ENCODE peak calls at places on chromosome 2, in five cellular contexts. One of them, this sample, is unnamed.

GRCh38 chr2:67515021-67515420 is 117.9 kb downstream of the ETAA1 start:
- DNase-seq in prostate gland: peak
- DNase-seq in GM12891: no peak
- DNase-seq in stomach: no peak
- DNase-seq in breast epithelium: no peak
- DNase-seq in this sample: no peak

GRCh38 chr2:159615936-159616733 is at the start of gene BAZ2B:
- DNase-seq in GM12891: no peak
- DNase-seq in breast epithelium: no peak
- DNase-seq in stomach: peak
- DNase-seq in prostate gland: peak
- DNase-seq in this sample: peak

GRCh38 chr2:28319118-28320008 is 73.3 kb upstream of the FOSL2 start:
- DNase-seq in stomach: no peak
- DNase-seq in GM12891: no peak
- DNase-seq in prostate gland: no peak
- DNase-seq in breast epithelium: no peak
- DNase-seq in this sample: no peak

GRCh38 chr2:30283931-30284565 is 52.7 kb downstream of the LBH start:
- DNase-seq in GM12891: no peak
- DNase-seq in stomach: no peak
- DNase-seq in prostate gland: no peak
- DNase-seq in breast epithelium: no peak
- DNase-seq in this sample: no peak

GRCh38 chr2:231794383-231794782 is 8.1 kb downstream of the COPS7B start:
- DNase-seq in prostate gland: no peak
- DNase-seq in breast epithelium: no peak
- DNase-seq in GM12891: no peak
- DNase-seq in stomach: no peak
- DNase-seq in this sample: no peak

GRCh38 chr2:157032019-157032418 is 225.5 kb upstream of the GALNT5 start:
- DNase-seq in stomach: no peak
- DNase-seq in GM12891: no peak
- DNase-seq in prostate gland: no peak
- DNase-seq in breast epithelium: no peak
- DNase-seq in this sample: no peak

GRCh38 chr2:234099266-234099665 is 48.8 kb downstream of the SPP2 start:
- DNase-seq in GM12891: no peak
- DNase-seq in breast epithelium: no peak
- DNase-seq in stomach: no peak
- DNase-seq in prostate gland: no peak
- DNase-seq in this sample: no peak

GRCh38 chr2:101330253-101330921 is 21.9 kb upstream of the RNF149 start:
- DNase-seq in breast epithelium: no peak
- DNase-seq in stomach: peak
- DNase-seq in prostate gland: no peak
- DNase-seq in GM12891: no peak
- DNase-seq in this sample: no peak

GRCh38 chr2:172740871-172741270 is 5.2 kb downstream of the RAPGEF4 start:
- DNase-seq in GM12891: no peak
- DNase-seq in stomach: no peak
- DNase-seq in breast epithelium: no peak
- DNase-seq in prostate gland: no peak
- DNase-seq in this sample: no peak

GRCh38 chr2:172085460-172086159 is at the start of gene DLX1:
- DNase-seq in GM12891: no peak
- DNase-seq in prostate gland: no peak
- DNase-seq in stomach: no peak
- DNase-seq in breast epithelium: no peak
- DNase-seq in this sample: peak

GRCh38 chr2:9214866-9215265 is 8.3 kb downstream of the ASAP2 start:
- DNase-seq in GM12891: no peak
- DNase-seq in stomach: no peak
- DNase-seq in breast epithelium: no peak
- DNase-seq in prostate gland: no peak
- DNase-seq in this sample: no peak

GRCh38 chr2:43340066-43340465 is 113.7 kb upstream of the ZFP36L2 start:
- DNase-seq in prostate gland: no peak
- DNase-seq in breast epithelium: no peak
- DNase-seq in stomach: no peak
- DNase-seq in GM12891: no peak
- DNase-seq in this sample: no peak

GRCh38 chr2:68822207-68822872 is 48.9 kb downstream of the BMP10 start:
- DNase-seq in stomach: no peak
- DNase-seq in prostate gland: no peak
- DNase-seq in breast epithelium: no peak
- DNase-seq in GM12891: no peak
- DNase-seq in this sample: no peak

GRCh38 chr2:154707994-154708393 is 9.5 kb downstream of the KCNJ3 start:
- DNase-seq in stomach: no peak
- DNase-seq in GM12891: no peak
- DNase-seq in breast epithelium: no peak
- DNase-seq in prostate gland: no peak
- DNase-seq in this sample: no peak

GRCh38 chr2:211216221-211216620 is 659.8 kb downstream of the CPS1 start:
- DNase-seq in prostate gland: no peak
- DNase-seq in breast epithelium: no peak
- DNase-seq in GM12891: no peak
- DNase-seq in stomach: no peak
- DNase-seq in this sample: no peak

GRCh38 chr2:15623898-15624541 is 32.4 kb downstream of the DDX1 start:
- DNase-seq in GM12891: no peak
- DNase-seq in prostate gland: no peak
- DNase-seq in breast epithelium: no peak
- DNase-seq in stomach: no peak
- DNase-seq in this sample: no peak

GRCh38 chr2:220434365-220434764 is 806.9 kb downstream of the SLC4A3 start:
- DNase-seq in GM12891: no peak
- DNase-seq in stomach: no peak
- DNase-seq in prostate gland: no peak
- DNase-seq in breast epithelium: no peak
- DNase-seq in this sample: no peak

GRCh38 chr2:66587216-66587615 is 152.3 kb downstream of the MEIS1 start:
- DNase-seq in stomach: peak
- DNase-seq in prostate gland: no peak
- DNase-seq in breast epithelium: no peak
- DNase-seq in GM12891: no peak
- DNase-seq in this sample: no peak

GRCh38 chr2:240322231-240322955 is 113.1 kb upstream of the GPC1 start:
- DNase-seq in GM12891: no peak
- DNase-seq in stomach: no peak
- DNase-seq in prostate gland: no peak
- DNase-seq in breast epithelium: no peak
- DNase-seq in this sample: no peak

GRCh38 chr2:40358783-40359182 is 93.1 kb downstream of the SLC8A1 start:
- DNase-seq in GM12891: no peak
- DNase-seq in prostate gland: no peak
- DNase-seq in stomach: no peak
- DNase-seq in breast epithelium: no peak
- DNase-seq in this sample: no peak

GRCh38 chr2:158104903-158105302 is 3.2 kb downstream of the UPP2 start:
- DNase-seq in prostate gland: no peak
- DNase-seq in breast epithelium: no peak
- DNase-seq in stomach: no peak
- DNase-seq in GM12891: no peak
- DNase-seq in this sample: no peak

DNA sequence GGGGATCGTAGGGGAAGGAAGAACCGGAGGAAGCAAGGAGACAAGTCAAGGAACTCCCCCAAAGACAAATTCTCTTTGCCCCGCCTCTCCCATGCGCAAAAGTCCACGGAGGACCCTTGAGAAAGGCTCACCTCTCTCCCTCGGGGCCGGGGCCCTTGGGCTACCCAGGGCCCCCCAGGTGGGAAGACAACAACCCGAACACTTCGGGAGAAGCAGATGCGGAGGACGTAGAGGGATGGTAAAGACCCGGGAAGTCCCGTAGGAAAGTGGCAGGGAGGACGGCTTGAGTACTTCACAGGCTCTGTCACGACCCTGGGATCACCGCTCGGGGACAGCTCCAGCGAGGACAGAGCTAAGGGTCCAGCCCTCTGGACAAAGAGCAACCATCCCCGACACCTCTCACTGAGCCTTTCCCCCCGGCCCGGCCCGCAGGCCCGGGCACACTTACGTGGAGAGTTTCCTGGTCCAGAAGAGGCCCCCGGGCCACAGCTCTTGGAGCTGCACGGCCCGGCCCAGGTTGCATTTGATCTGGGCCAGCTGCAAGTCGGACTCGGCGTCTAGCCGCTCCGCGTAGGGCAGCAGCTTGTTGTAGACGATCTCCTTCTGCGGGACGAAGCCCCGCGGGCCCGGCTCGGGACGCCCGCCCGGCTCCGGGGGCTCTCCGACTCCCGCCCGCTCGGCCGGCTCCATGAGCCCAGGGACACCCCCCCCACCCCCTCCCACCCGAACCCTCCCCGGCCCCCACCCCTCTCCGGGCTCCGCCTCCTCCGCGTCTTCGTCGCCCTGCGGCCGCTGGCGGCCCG is 497 bp downstream of the PSME4 start:
- DNase-seq in breast epithelium: peak
- DNase-seq in prostate gland: peak
- DNase-seq in GM12891: no peak
- DNase-seq in stomach: peak
- DNase-seq in this sample: peak
- TF ChIP-seq POLR2AphosphoS5 in breast epithelium: no peak
- TF ChIP-seq POLR2AphosphoS5 in prostate gland: no peak
- TF ChIP-seq POLR2AphosphoS5 in GM12891: no peak
- TF ChIP-seq POLR2AphosphoS5 in stomach: no peak
- TF ChIP-seq POLR2AphosphoS5 in this sample: no peak

DNA sequence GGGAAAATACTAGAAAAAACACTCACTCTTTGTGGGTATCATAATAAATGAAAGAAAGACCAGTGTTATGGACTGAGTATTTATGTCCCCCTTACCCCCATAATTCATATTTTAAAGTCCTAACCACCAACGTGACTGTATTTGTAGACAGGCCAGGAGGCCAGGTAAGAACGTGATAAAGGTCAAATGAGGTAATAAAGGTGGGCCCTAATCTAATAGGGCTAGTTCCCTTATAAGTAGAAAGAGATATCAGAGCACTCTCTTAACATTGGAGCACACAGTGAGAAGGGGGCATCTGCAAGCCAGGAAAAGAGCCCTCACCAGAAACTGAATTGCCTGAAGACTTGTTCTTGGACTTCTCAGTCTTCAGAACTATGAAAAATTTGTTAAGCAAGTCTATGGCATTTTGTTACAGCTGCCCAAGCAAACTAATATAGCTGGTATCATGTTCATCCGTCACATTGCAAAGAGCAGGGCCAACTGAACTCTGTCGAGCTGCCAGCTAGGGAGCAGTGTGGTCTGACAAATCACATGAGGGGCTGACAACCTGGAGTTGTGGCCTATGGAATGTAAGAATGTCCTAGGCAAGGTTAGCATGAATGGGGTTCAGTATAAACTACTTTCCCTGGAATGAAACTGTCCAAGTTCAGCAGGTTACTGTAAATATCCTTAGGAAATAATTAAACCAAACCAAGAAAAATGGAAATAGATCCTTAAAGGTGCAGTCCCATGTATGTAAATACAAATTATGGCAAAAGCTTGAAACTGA is 280.9 kb downstream of the ZNF385B start:
- DNase-seq in stomach: no peak
- DNase-seq in GM12891: no peak
- DNase-seq in breast epithelium: no peak
- DNase-seq in prostate gland: no peak
- DNase-seq in this sample: no peak
- TF ChIP-seq POLR2AphosphoS5 in stomach: no peak
- TF ChIP-seq POLR2AphosphoS5 in GM12891: no peak
- TF ChIP-seq POLR2AphosphoS5 in breast epithelium: no peak
- TF ChIP-seq POLR2AphosphoS5 in prostate gland: no peak
- TF ChIP-seq POLR2AphosphoS5 in this sample: no peak

GRCh38 chr2:207601774-207602173 is 23.4 kb downstream of the METTL21A start:
- DNase-seq in GM12891: no peak
- DNase-seq in stomach: no peak
- DNase-seq in prostate gland: no peak
- DNase-seq in breast epithelium: no peak
- DNase-seq in this sample: no peak
- TF ChIP-seq POLR2AphosphoS5 in GM12891: no peak
- TF ChIP-seq POLR2AphosphoS5 in stomach: no peak
- TF ChIP-seq POLR2AphosphoS5 in prostate gland: no peak
- TF ChIP-seq POLR2AphosphoS5 in breast epithelium: no peak
- TF ChIP-seq POLR2AphosphoS5 in this sample: no peak

GRCh38 chr2:178233428-178233827 is 39.1 kb downstream of the OSBPL6 start:
- DNase-seq in stomach: no peak
- DNase-seq in breast epithelium: no peak
- DNase-seq in GM12891: no peak
- DNase-seq in prostate gland: no peak
- DNase-seq in this sample: no peak
- TF ChIP-seq POLR2AphosphoS5 in stomach: no peak
- TF ChIP-seq POLR2AphosphoS5 in breast epithelium: no peak
- TF ChIP-seq POLR2AphosphoS5 in GM12891: no peak
- TF ChIP-seq POLR2AphosphoS5 in prostate gland: no peak
- TF ChIP-seq POLR2AphosphoS5 in this sample: no peak